ENCODE peak calls at places on chromosomes 5 and 9, in eight cellular contexts. D is H9, K is neural progenitor cell, P is body of pancreas, Q is spleen, X is heart right ventricle, U is gastrocnemius medialis, Y is right atrium auricular region. O is an unnamed sample.

GRCh38 chr9:72442212-72442607 is 77.2 kb upstream of the ZFAND5 start:
- DNase-seq in D (no peak), K (no peak), P (no peak), Q (no peak), X (no peak), U (no peak), Y (no peak), O (no peak)

GRCh38 chr5:112878760-112879159 is 17.7 kb downstream of the SRP19 start:
- DNase-seq in D (no peak), K (no peak), P (no peak), Q (no peak), X (no peak), U (no peak), Y (no peak), O (no peak)

GRCh38 chr9:12469084-12469483 is 224.1 kb upstream of the TYRP1 start:
- DNase-seq in D (no peak), K (no peak), P (no peak), Q (no peak), X (no peak), U (no peak), Y (no peak), O (no peak)

GRCh38 chr9:137433916-137434431 is 7.2 kb downstream of the ENTPD8 start:
- DNase-seq in D (no peak), K (no peak), P (no peak), Q (peak), X (no peak), U (no peak), Y (no peak), O (no peak)

GRCh38 chr5:1522601-1523479 is 920 bp downstream of the LPCAT1 start:
- DNase-seq in D (peak), K (peak), P (peak), Q (peak), X (peak), U (no peak), Y (peak), O (peak)

GRCh38 chr5:172854451-172854871 is 20.4 kb downstream of the ERGIC1 start:
- DNase-seq in D (no peak), K (no peak), P (peak), Q (no peak), X (no peak), U (no peak), Y (peak), O (peak)

GRCh38 chr9:135970128-135970815 is 9.1 kb upstream of the UBAC1 start:
- DNase-seq in D (no peak), K (no peak), P (no peak), Q (no peak), X (no peak), U (no peak), Y (no peak), O (no peak)

GRCh38 chr9:4301971-4302427 is 2.1 kb upstream of the GLIS3 start:
- DNase-seq in D (no peak), K (no peak), P (peak), Q (no peak), X (peak), U (peak), Y (peak), O (no peak)

GRCh38 chr5:5422819-5423515 is 490 bp downstream of the ICE1 start:
- DNase-seq in D (no peak), K (no peak), P (no peak), Q (no peak), X (no peak), U (no peak), Y (no peak), O (no peak)

DNA sequence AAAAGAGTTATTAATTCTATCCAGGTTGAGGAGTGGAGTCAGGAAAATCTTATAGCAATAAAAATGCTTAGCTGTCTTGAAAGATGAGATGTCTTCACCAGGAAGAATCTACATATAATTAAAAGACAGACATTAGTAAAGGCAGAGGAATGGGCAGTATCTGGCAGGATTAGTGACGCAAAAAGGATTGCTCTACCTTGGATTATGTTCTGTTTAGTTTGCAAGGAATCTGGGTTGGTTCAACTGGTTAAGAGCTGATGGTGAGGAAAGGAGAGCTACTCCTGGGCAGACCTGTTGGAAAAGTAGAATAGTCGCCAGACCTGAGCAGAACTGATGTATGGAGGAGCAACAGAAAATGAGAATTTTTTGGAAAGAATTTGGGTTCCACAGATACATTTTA is 318.5 kb downstream of the ADGRV1 start:
- DNase-seq in D (no peak), K (no peak), P (no peak), Q (no peak), X (no peak), U (no peak), Y (no peak), O (no peak)
- H3K27ac ChIP-seq in D (no peak), K (no peak), P (no peak), Q (no peak), X (no peak), U (no peak), Y (no peak), O (no peak)

DNA sequence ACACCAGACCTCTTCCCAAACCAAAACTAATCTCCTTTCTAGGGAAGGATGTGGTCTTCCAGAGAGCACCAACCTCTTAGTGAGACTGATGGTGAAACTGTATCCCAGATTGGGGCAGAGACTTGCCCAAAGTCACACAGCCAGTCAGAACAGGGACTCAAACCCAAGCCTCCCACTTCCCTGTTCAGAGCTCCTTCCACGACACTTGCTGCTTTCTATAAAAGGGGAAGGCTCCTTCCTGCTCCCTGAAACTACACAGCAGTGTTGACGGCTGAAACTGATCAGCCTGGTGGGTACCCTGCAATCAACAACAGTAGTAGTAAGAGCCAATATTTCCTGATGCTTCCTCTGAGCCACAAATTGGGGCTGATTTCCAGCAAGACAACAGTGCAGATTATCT is 1.5 kb downstream of the TOR2A start:
- DNase-seq in D (no peak), K (no peak), P (no peak), Q (no peak), X (no peak), U (no peak), Y (no peak), O (no peak)
- H3K27ac ChIP-seq in D (no peak), K (no peak), P (no peak), Q (no peak), X (no peak), U (no peak), Y (no peak), O (no peak)

DNA sequence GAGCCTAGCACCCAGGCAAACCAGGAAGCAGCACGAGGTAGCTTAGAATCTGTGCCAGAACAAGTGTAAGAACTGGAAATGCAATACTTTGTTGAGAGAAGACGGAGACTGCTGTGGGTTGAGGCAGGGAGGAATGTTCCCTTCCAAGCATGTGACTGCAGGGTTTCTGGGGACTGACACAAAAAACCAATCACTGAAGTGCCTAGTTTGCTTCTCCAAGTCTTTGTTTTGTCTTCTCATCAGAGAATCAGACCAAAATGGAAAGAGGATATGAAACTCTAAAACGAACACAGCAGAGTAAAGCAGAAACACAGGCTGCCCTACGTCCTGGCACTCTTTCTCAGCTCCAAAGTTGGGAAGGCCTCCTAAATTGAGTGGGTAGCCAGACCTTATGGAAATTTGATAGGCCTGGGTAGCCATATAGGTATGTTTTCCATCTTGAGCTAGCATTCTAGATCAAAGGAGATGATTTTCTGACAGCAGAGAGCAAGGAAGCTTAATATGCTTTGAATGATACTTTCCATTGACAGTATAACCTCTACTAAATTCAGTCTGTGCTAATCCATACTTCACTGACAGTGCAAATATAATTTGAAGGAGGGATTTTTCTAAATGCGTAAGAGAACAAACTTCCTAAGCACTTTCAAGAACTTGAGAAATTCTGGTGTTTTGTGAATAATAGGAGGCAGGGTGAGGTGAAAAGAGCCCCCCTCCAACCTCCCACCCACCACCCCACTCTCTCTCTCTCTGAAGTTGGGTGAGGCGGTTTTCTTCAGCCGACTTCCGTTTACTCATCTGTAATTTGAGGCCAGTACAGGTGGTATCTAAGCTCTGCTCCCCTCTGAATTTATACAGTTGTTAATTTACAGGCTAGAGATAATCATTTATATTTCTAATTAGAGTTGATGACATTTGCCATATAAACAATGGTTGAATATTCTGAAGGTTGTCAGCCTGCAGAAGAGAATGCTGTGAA is 5.5 kb downstream of the ADRB2 start:
- DNase-seq in D (no peak), K (no peak), P (no peak), Q (no peak), X (no peak), U (peak), Y (no peak), O (no peak)
- H3K27ac ChIP-seq in D (no peak), K (no peak), P (no peak), Q (peak), X (peak), U (peak), Y (peak), O (peak)

GRCh38 chr9:8437259-8437658 is 637.7 kb upstream of the DMAC1 start:
- DNase-seq in D (no peak), K (no peak), P (no peak), Q (no peak), X (no peak), U (no peak), Y (no peak), O (no peak)

GRCh38 chr9:8436791-8437190 is 637.2 kb upstream of the DMAC1 start:
- DNase-seq in D (no peak), K (no peak), P (no peak), Q (no peak), X (no peak), U (no peak), Y (no peak), O (no peak)

GRCh38 chr9:8432224-8432623 is 632.6 kb upstream of the DMAC1 start:
- DNase-seq in D (no peak), K (no peak), P (no peak), Q (no peak), X (no peak), U (no peak), Y (no peak), O (no peak)

GRCh38 chr9:8434621-8435020 is 635.0 kb upstream of the DMAC1 start:
- DNase-seq in D (no peak), K (no peak), P (no peak), Q (no peak), X (no peak), U (no peak), Y (no peak), O (no peak)

DNA sequence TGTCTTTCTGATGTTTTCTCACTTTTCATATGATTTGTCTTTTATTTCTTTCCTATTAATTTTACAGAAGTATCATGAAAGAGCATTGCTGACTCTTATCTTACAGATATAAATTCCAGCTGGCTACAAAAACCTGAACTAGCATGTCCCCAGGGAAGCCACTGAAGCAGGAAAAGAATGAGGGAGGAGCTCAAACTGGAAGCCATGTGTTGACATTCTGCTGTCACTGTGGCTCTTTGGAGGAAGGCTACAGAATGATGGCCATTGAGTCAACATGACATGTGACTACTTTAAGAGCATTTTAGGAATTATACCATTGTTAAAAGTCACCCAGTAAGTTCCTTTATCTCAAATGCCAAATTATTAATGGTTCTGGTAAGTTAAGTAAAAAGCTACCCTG is 638.3 kb upstream of the DMAC1 start:
- DNase-seq in D (no peak), K (no peak), P (no peak), Q (no peak), X (no peak), U (no peak), Y (no peak), O (no peak)
- H3K27ac ChIP-seq in D (no peak), K (no peak), P (no peak), Q (no peak), X (no peak), U (no peak), Y (no peak), O (no peak)

DNA sequence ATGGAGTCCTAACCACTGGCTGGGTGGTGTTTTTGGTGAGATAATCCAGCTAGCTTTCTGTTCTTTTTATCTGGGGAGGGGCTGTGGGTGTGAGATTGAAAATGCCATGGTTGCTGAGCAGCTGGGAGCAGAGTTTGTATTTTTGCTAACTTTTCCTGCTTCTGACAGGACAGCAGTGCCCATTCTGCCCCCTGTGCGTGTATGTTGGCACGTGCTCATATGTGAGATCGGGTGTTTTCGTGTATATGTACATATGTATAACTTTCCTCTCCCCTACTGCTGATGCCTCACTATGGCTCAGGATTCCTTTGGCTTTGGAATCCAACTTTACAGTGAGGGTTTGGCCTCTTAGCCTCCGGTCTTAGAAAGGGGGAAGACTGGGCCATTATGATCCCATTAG is 38.3 kb downstream of the RGS3 start:
- DNase-seq in D (no peak), K (no peak), P (no peak), Q (no peak), X (no peak), U (no peak), Y (no peak), O (no peak)
- H3K27ac ChIP-seq in D (no peak), K (no peak), P (no peak), Q (peak), X (peak), U (peak), Y (peak), O (peak)

GRCh38 chr9:122822056-122822455 is 6.3 kb downstream of the PDCL start:
- DNase-seq in D (no peak), K (no peak), P (no peak), Q (no peak), X (no peak), U (no peak), Y (peak), O (no peak)

GRCh38 chr9:122819326-122819725 is 9.1 kb downstream of the PDCL start:
- DNase-seq in D (no peak), K (no peak), P (no peak), Q (no peak), X (no peak), U (no peak), Y (peak), O (no peak)

GRCh38 chr9:122819791-122820489 is 8.4 kb downstream of the PDCL start:
- DNase-seq in D (no peak), K (no peak), P (no peak), Q (no peak), X (peak), U (no peak), Y (peak), O (no peak)

GRCh38 chr9:122821278-122821952 is 7.0 kb downstream of the PDCL start:
- DNase-seq in D (no peak), K (no peak), P (peak), Q (no peak), X (no peak), U (peak), Y (peak), O (no peak)

GRCh38 chr9:122820490-122820845 is 7.9 kb downstream of the PDCL start:
- DNase-seq in D (no peak), K (no peak), P (no peak), Q (no peak), X (no peak), U (no peak), Y (peak), O (no peak)
- H3K27ac ChIP-seq in D (no peak), K (no peak), P (no peak), Q (no peak), X (peak), U (peak), Y (peak), O (peak)

GRCh38 chr5:91341159-91341558 is 42.0 kb downstream of the ARRDC3 start:
- DNase-seq in D (no peak), K (no peak), P (no peak), Q (no peak), X (no peak), U (no peak), Y (no peak), O (no peak)

GRCh38 chr5:91340532-91340931 is 42.6 kb downstream of the ARRDC3 start:
- DNase-seq in D (no peak), K (no peak), P (no peak), Q (no peak), X (no peak), U (no peak), Y (no peak), O (no peak)

GRCh38 chr5:91345466-91345865 is 37.7 kb downstream of the ARRDC3 start:
- DNase-seq in D (no peak), K (no peak), P (no peak), Q (no peak), X (no peak), U (no peak), Y (no peak), O (no peak)
- H3K27ac ChIP-seq in D (no peak), K (no peak), P (no peak), Q (no peak), X (no peak), U (no peak), Y (no peak), O (no peak)

GRCh38 chr5:68454766-68455165 is 239.2 kb downstream of the PIK3R1 start:
- DNase-seq in D (no peak), K (no peak), P (no peak), Q (no peak), X (no peak), U (no peak), Y (no peak), O (no peak)
- H3K27ac ChIP-seq in D (no peak), K (no peak), P (no peak), Q (no peak), X (no peak), U (no peak), Y (no peak), O (no peak)

DNA sequence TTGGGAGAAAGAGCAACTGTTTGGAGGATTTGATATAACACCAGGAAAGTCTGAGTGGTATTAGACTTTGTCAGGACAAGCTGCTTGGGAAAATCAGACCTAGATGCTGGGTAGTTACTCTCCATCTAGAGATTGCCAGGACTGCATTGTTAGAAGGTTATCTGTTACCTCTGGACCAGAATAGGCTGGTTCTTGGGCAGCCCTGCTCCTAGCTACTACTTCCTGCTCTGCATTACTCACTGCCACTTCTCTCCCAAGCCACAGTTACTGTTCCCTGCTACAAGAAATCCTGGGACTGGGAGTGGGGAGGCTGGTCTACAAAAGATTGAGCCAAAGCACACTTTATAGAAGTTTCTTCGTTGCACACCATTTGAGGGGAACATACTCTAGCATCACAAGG is 95.5 kb upstream of the KCNN2 start:
- DNase-seq in D (no peak), K (no peak), P (no peak), Q (no peak), X (no peak), U (no peak), Y (no peak), O (no peak)
- H3K27ac ChIP-seq in D (no peak), K (no peak), P (no peak), Q (no peak), X (no peak), U (no peak), Y (no peak), O (no peak)

DNA sequence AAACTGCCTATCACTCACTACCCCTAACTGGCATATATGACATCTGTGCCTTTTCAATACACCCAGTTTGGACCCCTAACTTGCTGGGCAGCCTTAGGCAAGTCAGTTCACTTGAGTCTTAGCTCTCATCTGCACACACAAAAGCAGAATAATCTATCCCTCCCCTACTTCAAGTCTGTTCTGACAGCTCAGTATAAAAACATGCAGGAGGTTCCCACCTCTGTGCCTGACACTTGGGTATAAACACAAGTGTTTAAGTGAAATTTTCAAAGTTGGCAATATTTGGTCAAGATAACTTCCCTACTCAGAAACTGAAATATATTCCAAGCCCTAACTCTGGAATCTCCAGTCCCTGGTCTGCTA is 12.6 kb downstream of the HNRNPH1 start:
- DNase-seq in D (no peak), K (no peak), P (no peak), Q (no peak), X (no peak), U (no peak), Y (no peak), O (no peak)
- H3K27ac ChIP-seq in D (no peak), K (peak), P (no peak), Q (no peak), X (no peak), U (peak), Y (no peak), O (no peak)